ENCODE peak calls at places on chromosomes 7 and 10, in four cellular contexts. One of them, this sample, is unnamed.

GRCh38 chr7:69599211-69599878 is 1.1 kb downstream of the AUTS2 start:
- DNase-seq in CD4-positive, CD25-positive, alpha-beta regulatory T cell: no peak
- DNase-seq in naive thymus-derived CD8-positive, alpha-beta T cell: no peak
- DNase-seq in AML-193: no peak
- DNase-seq in this sample: no peak

GRCh38 chr10:11162828-11163599 is 145.3 kb downstream of the CELF2 start:
- DNase-seq in CD4-positive, CD25-positive, alpha-beta regulatory T cell: peak; percentile 88
- DNase-seq in naive thymus-derived CD8-positive, alpha-beta T cell: peak; percentile 46
- DNase-seq in AML-193: peak; percentile 99
- DNase-seq in this sample: no peak

GRCh38 chr7:105257338-105257737 is 131.4 kb downstream of the SRPK2 start:
- DNase-seq in CD4-positive, CD25-positive, alpha-beta regulatory T cell: no peak
- DNase-seq in naive thymus-derived CD8-positive, alpha-beta T cell: no peak
- DNase-seq in AML-193: peak; percentile 8
- DNase-seq in this sample: no peak

GRCh38 chr7:22052221-22052639 is 106.5 kb upstream of the CDCA7L start:
- DNase-seq in CD4-positive, CD25-positive, alpha-beta regulatory T cell: no peak
- DNase-seq in naive thymus-derived CD8-positive, alpha-beta T cell: no peak
- DNase-seq in AML-193: no peak
- DNase-seq in this sample: no peak

GRCh38 chr7:1591876-1592275 is 22.0 kb upstream of the PSMG3 start:
- DNase-seq in CD4-positive, CD25-positive, alpha-beta regulatory T cell: no peak
- DNase-seq in naive thymus-derived CD8-positive, alpha-beta T cell: no peak
- DNase-seq in AML-193: no peak
- DNase-seq in this sample: no peak

GRCh38 chr7:98619450-98620321 is 2.6 kb downstream of the NPTX2 start:
- DNase-seq in CD4-positive, CD25-positive, alpha-beta regulatory T cell: no peak
- DNase-seq in naive thymus-derived CD8-positive, alpha-beta T cell: no peak
- DNase-seq in AML-193: no peak
- DNase-seq in this sample: no peak

GRCh38 chr7:117796889-117797288 is 76.4 kb downstream of the CTTNBP2 start:
- DNase-seq in CD4-positive, CD25-positive, alpha-beta regulatory T cell: no peak
- DNase-seq in naive thymus-derived CD8-positive, alpha-beta T cell: no peak
- DNase-seq in AML-193: no peak
- DNase-seq in this sample: no peak

GRCh38 chr10:22436893-22437619 is 91.8 kb downstream of the SPAG6 start:
- DNase-seq in CD4-positive, CD25-positive, alpha-beta regulatory T cell: peak; percentile 89
- DNase-seq in naive thymus-derived CD8-positive, alpha-beta T cell: peak; percentile 78
- DNase-seq in AML-193: peak; percentile 32
- DNase-seq in this sample: peak; percentile 95

GRCh38 chr10:47262606-47263295 is 37.2 kb upstream of the GDF10 start:
- DNase-seq in CD4-positive, CD25-positive, alpha-beta regulatory T cell: no peak
- DNase-seq in naive thymus-derived CD8-positive, alpha-beta T cell: no peak
- DNase-seq in AML-193: no peak
- DNase-seq in this sample: no peak

GRCh38 chr7:36017111-36017510 is 135.9 kb upstream of the EEPD1 start:
- DNase-seq in CD4-positive, CD25-positive, alpha-beta regulatory T cell: no peak
- DNase-seq in naive thymus-derived CD8-positive, alpha-beta T cell: no peak
- DNase-seq in AML-193: no peak
- DNase-seq in this sample: no peak

GRCh38 chr10:104301907-104302690 is 33.1 kb downstream of the GSTO2 start:
- DNase-seq in CD4-positive, CD25-positive, alpha-beta regulatory T cell: no peak
- DNase-seq in naive thymus-derived CD8-positive, alpha-beta T cell: no peak
- DNase-seq in AML-193: no peak
- DNase-seq in this sample: no peak

GRCh38 chr7:12685550-12685949 is 1.9 kb upstream of the ARL4A start:
- DNase-seq in CD4-positive, CD25-positive, alpha-beta regulatory T cell: peak; percentile 48
- DNase-seq in naive thymus-derived CD8-positive, alpha-beta T cell: no peak
- DNase-seq in AML-193: peak; percentile 33
- DNase-seq in this sample: peak; percentile 13

GRCh38 chr7:36303202-36304098 is 86.2 kb upstream of the ANLN start:
- DNase-seq in CD4-positive, CD25-positive, alpha-beta regulatory T cell: no peak
- DNase-seq in naive thymus-derived CD8-positive, alpha-beta T cell: no peak
- DNase-seq in AML-193: no peak
- DNase-seq in this sample: peak; percentile 99

GRCh38 chr10:72564596-72564995 is 61.3 kb downstream of the MICU1 start:
- DNase-seq in CD4-positive, CD25-positive, alpha-beta regulatory T cell: no peak
- DNase-seq in naive thymus-derived CD8-positive, alpha-beta T cell: no peak
- DNase-seq in AML-193: no peak
- DNase-seq in this sample: peak; percentile 92

GRCh38 chr7:24756545-24756988 is 697 bp downstream of the GSDME start:
- DNase-seq in CD4-positive, CD25-positive, alpha-beta regulatory T cell: no peak
- DNase-seq in naive thymus-derived CD8-positive, alpha-beta T cell: no peak
- DNase-seq in AML-193: no peak
- DNase-seq in this sample: no peak

GRCh38 chr7:8260871-8261707 is 878 bp downstream of the ICA1 start:
- DNase-seq in CD4-positive, CD25-positive, alpha-beta regulatory T cell: no peak
- DNase-seq in naive thymus-derived CD8-positive, alpha-beta T cell: no peak
- DNase-seq in AML-193: no peak
- DNase-seq in this sample: no peak

GRCh38 chr10:38174341-38174740 is 80.2 kb downstream of the ZNF37A start:
- DNase-seq in CD4-positive, CD25-positive, alpha-beta regulatory T cell: no peak
- DNase-seq in naive thymus-derived CD8-positive, alpha-beta T cell: no peak
- DNase-seq in AML-193: no peak
- DNase-seq in this sample: no peak

GRCh38 chr10:99595770-99596465 is 24.3 kb downstream of the SLC25A28 start:
- DNase-seq in CD4-positive, CD25-positive, alpha-beta regulatory T cell: no peak
- DNase-seq in naive thymus-derived CD8-positive, alpha-beta T cell: no peak
- DNase-seq in AML-193: no peak
- DNase-seq in this sample: no peak

GRCh38 chr7:21300692-21301091 is 127.2 kb upstream of the SP4 start:
- DNase-seq in CD4-positive, CD25-positive, alpha-beta regulatory T cell: peak; percentile 13
- DNase-seq in naive thymus-derived CD8-positive, alpha-beta T cell: no peak
- DNase-seq in AML-193: no peak
- DNase-seq in this sample: no peak

GRCh38 chr7:140230862-140231778 is 54.3 kb upstream of the KDM7A start:
- DNase-seq in CD4-positive, CD25-positive, alpha-beta regulatory T cell: peak; percentile 26
- DNase-seq in naive thymus-derived CD8-positive, alpha-beta T cell: peak; percentile 36
- DNase-seq in AML-193: no peak
- DNase-seq in this sample: no peak

GRCh38 chr10:97633921-97634320 is 621 bp upstream of the MORN4 start:
- DNase-seq in CD4-positive, CD25-positive, alpha-beta regulatory T cell: peak; percentile 25
- DNase-seq in naive thymus-derived CD8-positive, alpha-beta T cell: no peak
- DNase-seq in AML-193: no peak
- DNase-seq in this sample: no peak

GRCh38 chr7:69756235-69756634 is 158.0 kb downstream of the AUTS2 start:
- DNase-seq in CD4-positive, CD25-positive, alpha-beta regulatory T cell: no peak
- DNase-seq in naive thymus-derived CD8-positive, alpha-beta T cell: no peak
- DNase-seq in AML-193: no peak
- DNase-seq in this sample: no peak

GRCh38 chr7:1355568-1356340 is 103.5 kb downstream of the MICALL2 start:
- DNase-seq in CD4-positive, CD25-positive, alpha-beta regulatory T cell: no peak
- DNase-seq in naive thymus-derived CD8-positive, alpha-beta T cell: no peak
- DNase-seq in AML-193: no peak
- DNase-seq in this sample: no peak

GRCh38 chr10:23478570-23478969 is 39.7 kb downstream of the OTUD1 start:
- DNase-seq in CD4-positive, CD25-positive, alpha-beta regulatory T cell: no peak
- DNase-seq in naive thymus-derived CD8-positive, alpha-beta T cell: no peak
- DNase-seq in AML-193: no peak
- DNase-seq in this sample: no peak

GRCh38 chr7:945556-946255 is 8.8 kb downstream of the ADAP1 start:
- DNase-seq in CD4-positive, CD25-positive, alpha-beta regulatory T cell: no peak
- DNase-seq in naive thymus-derived CD8-positive, alpha-beta T cell: no peak
- DNase-seq in AML-193: no peak
- DNase-seq in this sample: no peak

GRCh38 chr7:116588225-116588624 is 63.4 kb downstream of the CAV1 start:
- DNase-seq in CD4-positive, CD25-positive, alpha-beta regulatory T cell: no peak
- DNase-seq in naive thymus-derived CD8-positive, alpha-beta T cell: no peak
- DNase-seq in AML-193: peak; percentile 37
- DNase-seq in this sample: peak; percentile 65

GRCh38 chr7:706721-707120 is 19.8 kb upstream of the DNAAF5 start:
- DNase-seq in CD4-positive, CD25-positive, alpha-beta regulatory T cell: no peak
- DNase-seq in naive thymus-derived CD8-positive, alpha-beta T cell: no peak
- DNase-seq in AML-193: no peak
- DNase-seq in this sample: no peak

GRCh38 chr7:105352018-105352612 is 36.6 kb downstream of the SRPK2 start:
- DNase-seq in CD4-positive, CD25-positive, alpha-beta regulatory T cell: peak; percentile 82
- DNase-seq in naive thymus-derived CD8-positive, alpha-beta T cell: no peak
- DNase-seq in AML-193: peak; percentile 93
- DNase-seq in this sample: peak; percentile 94

GRCh38 chr10:102776779-102777417 is 33.1 kb downstream of the WBP1L start:
- DNase-seq in CD4-positive, CD25-positive, alpha-beta regulatory T cell: no peak
- DNase-seq in naive thymus-derived CD8-positive, alpha-beta T cell: no peak
- DNase-seq in AML-193: no peak
- DNase-seq in this sample: peak; percentile 96

GRCh38 chr10:3407208-3407607 is 234.6 kb upstream of the PITRM1 start:
- DNase-seq in CD4-positive, CD25-positive, alpha-beta regulatory T cell: no peak
- DNase-seq in naive thymus-derived CD8-positive, alpha-beta T cell: no peak
- DNase-seq in AML-193: no peak
- DNase-seq in this sample: no peak

GRCh38 chr10:7410800-7411670 is at the start of gene SFMBT2:
- DNase-seq in CD4-positive, CD25-positive, alpha-beta regulatory T cell: peak; percentile 65
- DNase-seq in naive thymus-derived CD8-positive, alpha-beta T cell: peak; percentile 60
- DNase-seq in AML-193: peak; percentile 58
- DNase-seq in this sample: peak; percentile 52

GRCh38 chr7:73622909-73623797 is 1.2 kb downstream of the MLXIPL start:
- DNase-seq in CD4-positive, CD25-positive, alpha-beta regulatory T cell: no peak
- DNase-seq in naive thymus-derived CD8-positive, alpha-beta T cell: no peak
- DNase-seq in AML-193: no peak
- DNase-seq in this sample: peak; percentile 15

This sample was measured in fibroblast of gingiva.